ENCODE peak calls at places on chromosome 19, in six cellular contexts. One of them, this sample, is unnamed.

GRCh38 chr19:21022996-21023395 is 2.5 kb downstream of the ZNF430 start:
- DNase-seq in mesenchymal stem cell: peak
- DNase-seq in neuronal stem cell: no peak
- DNase-seq in IMR-90: peak
- DNase-seq in H9: no peak
- DNase-seq in mesendoderm: peak
- DNase-seq in this sample: no peak

GRCh38 chr19:1978346-1978894 is 37.1 kb downstream of the BTBD2 start:
- DNase-seq in mesenchymal stem cell: no peak
- DNase-seq in IMR-90: no peak
- DNase-seq in H9: no peak
- DNase-seq in mesendoderm: no peak
- DNase-seq in neuronal stem cell: no peak
- DNase-seq in this sample: peak

GRCh38 chr19:47663911-47664771 is 49.1 kb upstream of the EHD2 start:
- DNase-seq in IMR-90: peak
- DNase-seq in neuronal stem cell: no peak
- DNase-seq in H9: no peak
- DNase-seq in mesendoderm: peak
- DNase-seq in mesenchymal stem cell: peak
- DNase-seq in this sample: peak

GRCh38 chr19:15404780-15405211 is 14.0 kb downstream of the AKAP8L start:
- DNase-seq in mesendoderm: no peak
- DNase-seq in neuronal stem cell: no peak
- DNase-seq in mesenchymal stem cell: peak
- DNase-seq in IMR-90: no peak
- DNase-seq in H9: no peak
- DNase-seq in this sample: no peak

GRCh38 chr19:39405930-39406655 is 554 bp upstream of the ZFP36 start:
- DNase-seq in mesenchymal stem cell: peak
- DNase-seq in IMR-90: no peak
- DNase-seq in mesendoderm: no peak
- DNase-seq in H9: peak
- DNase-seq in neuronal stem cell: no peak
- DNase-seq in this sample: no peak

GRCh38 chr19:35084078-35084762 is 31.4 kb upstream of the FXYD3 start:
- DNase-seq in mesendoderm: peak
- DNase-seq in mesenchymal stem cell: no peak
- DNase-seq in H9: no peak
- DNase-seq in IMR-90: no peak
- DNase-seq in neuronal stem cell: no peak
- DNase-seq in this sample: no peak

GRCh38 chr19:14544047-14544446 is 14.7 kb downstream of the TECR start:
- DNase-seq in H9: no peak
- DNase-seq in mesendoderm: peak
- DNase-seq in mesenchymal stem cell: no peak
- DNase-seq in IMR-90: no peak
- DNase-seq in neuronal stem cell: no peak
- DNase-seq in this sample: no peak

GRCh38 chr19:23283925-23284324 is 33.7 kb upstream of the ZNF724 start:
- DNase-seq in mesendoderm: peak
- DNase-seq in mesenchymal stem cell: peak
- DNase-seq in neuronal stem cell: no peak
- DNase-seq in IMR-90: peak
- DNase-seq in H9: peak
- DNase-seq in this sample: peak

GRCh38 chr19:16444273-16444597 is 27.5 kb downstream of the EPS15L1 start:
- DNase-seq in mesendoderm: no peak
- DNase-seq in mesenchymal stem cell: no peak
- DNase-seq in IMR-90: no peak
- DNase-seq in H9: no peak
- DNase-seq in neuronal stem cell: no peak
- DNase-seq in this sample: no peak

DNA sequence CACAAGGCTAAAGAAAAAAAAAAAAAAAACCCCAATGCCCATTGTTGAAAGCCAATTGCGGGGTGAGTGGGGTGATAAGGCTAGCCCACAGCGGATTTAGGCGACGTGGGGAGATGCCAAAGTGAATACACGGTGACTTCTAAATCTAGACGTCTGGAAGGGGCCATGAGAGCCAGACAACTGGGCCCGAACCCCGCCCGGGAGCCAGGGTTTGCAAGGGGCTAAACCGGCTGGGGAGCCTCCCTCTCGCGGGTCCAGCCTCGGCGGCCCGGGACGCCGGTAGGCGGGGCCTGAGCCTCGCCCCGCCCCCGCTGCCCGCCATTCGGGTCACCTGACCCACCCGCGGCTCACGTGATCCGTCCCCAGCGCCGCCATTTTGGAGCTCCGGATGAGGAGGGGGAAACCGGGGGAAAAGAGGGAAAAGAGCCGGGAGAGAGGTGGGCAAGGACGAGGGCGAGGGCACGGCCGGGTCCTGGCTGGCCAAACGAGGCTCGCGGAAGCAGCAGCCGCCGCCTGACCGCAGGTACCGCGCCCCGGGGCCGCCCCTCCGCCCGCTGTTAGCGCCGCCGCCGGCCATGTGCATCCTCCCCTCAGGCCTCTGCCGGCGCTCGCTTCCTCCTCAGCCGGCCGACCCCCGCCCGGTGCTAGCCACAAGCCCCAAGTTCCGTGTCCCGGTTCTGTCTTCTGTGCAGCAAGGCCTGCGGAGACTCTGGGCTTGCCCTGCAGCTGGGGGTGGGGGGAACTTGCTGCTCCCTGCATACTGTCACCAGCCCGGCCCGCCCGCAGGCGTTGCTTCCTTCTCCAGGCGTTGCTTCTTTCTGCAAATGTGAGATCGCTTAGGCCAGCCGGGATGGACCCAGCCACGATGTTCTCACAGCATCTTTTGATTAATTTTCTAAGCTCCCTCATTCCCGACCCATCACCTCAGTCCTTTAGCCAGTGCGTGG is at the start of gene ZNF507:
- DNase-seq in mesendoderm: peak
- DNase-seq in IMR-90: peak
- DNase-seq in neuronal stem cell: peak
- DNase-seq in H9: peak
- DNase-seq in mesenchymal stem cell: peak
- DNase-seq in this sample: peak
- H3K23ac ChIP-seq in mesendoderm: no peak
- H3K23ac ChIP-seq in IMR-90: peak
- H3K23ac ChIP-seq in neuronal stem cell: peak
- H3K23ac ChIP-seq in H9: no peak
- H3K23ac ChIP-seq in mesenchymal stem cell: no peak
- H3K23ac ChIP-seq in this sample: no peak

GRCh38 chr19:42111811-42112210 is 20.4 kb downstream of the POU2F2 start:
- DNase-seq in mesenchymal stem cell: peak
- DNase-seq in neuronal stem cell: no peak
- DNase-seq in mesendoderm: no peak
- DNase-seq in H9: no peak
- DNase-seq in IMR-90: peak
- DNase-seq in this sample: no peak
- H3K27ac ChIP-seq in mesenchymal stem cell: peak
- H3K27ac ChIP-seq in neuronal stem cell: no peak
- H3K27ac ChIP-seq in mesendoderm: no peak
- H3K27ac ChIP-seq in H9: no peak
- H3K27ac ChIP-seq in IMR-90: peak
- H3K27ac ChIP-seq in this sample: no peak

DNA sequence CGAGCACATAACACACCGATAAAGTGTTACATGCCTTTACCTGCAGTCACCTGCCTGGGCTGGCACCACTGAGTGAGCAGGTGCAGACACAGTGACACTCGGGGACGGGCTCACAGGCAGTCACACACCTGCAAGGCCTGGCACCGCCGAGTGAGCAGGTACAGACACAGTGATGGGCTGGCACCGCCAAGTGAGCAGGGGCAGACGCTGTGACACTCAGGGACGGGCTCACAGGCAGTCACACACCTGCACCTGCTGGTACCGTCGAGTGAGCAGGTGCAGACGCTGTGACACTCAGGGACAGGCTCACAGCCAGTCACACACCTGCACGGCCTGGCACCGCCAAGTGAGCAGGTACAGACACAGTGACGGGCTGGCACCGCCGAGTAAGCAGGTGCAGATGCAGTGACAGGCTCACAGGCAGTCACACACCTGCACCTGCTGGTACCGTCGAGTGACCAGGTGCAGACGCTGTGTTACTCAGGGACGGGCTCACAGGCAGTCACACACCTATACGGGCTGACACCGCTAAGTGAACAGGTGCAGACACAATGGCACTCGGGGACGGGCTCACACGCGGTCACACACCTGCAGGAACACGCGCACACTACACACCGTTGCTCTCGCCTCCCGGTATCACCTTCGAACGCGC is 470 bp downstream of the ZNF835 start:
- DNase-seq in mesendoderm: no peak
- DNase-seq in H9: no peak
- DNase-seq in IMR-90: no peak
- DNase-seq in neuronal stem cell: peak
- DNase-seq in mesenchymal stem cell: no peak
- DNase-seq in this sample: peak
- H3K23ac ChIP-seq in mesendoderm: no peak
- H3K23ac ChIP-seq in H9: no peak
- H3K23ac ChIP-seq in IMR-90: no peak
- H3K23ac ChIP-seq in neuronal stem cell: peak
- H3K23ac ChIP-seq in mesenchymal stem cell: no peak
- H3K23ac ChIP-seq in this sample: no peak

GRCh38 chr19:18192673-18193387 is at the start of gene MPV17L2:
- DNase-seq in mesenchymal stem cell: peak
- DNase-seq in IMR-90: peak
- DNase-seq in H9: peak
- DNase-seq in neuronal stem cell: peak
- DNase-seq in mesendoderm: peak
- DNase-seq in this sample: peak

GRCh38 chr19:18194208-18194530 is 1.2 kb downstream of the MPV17L2 start:
- DNase-seq in mesendoderm: no peak
- DNase-seq in IMR-90: no peak
- DNase-seq in mesenchymal stem cell: no peak
- DNase-seq in neuronal stem cell: no peak
- DNase-seq in H9: no peak
- DNase-seq in this sample: no peak

GRCh38 chr19:18193388-18194207 is 580 bp downstream of the MPV17L2 start:
- DNase-seq in mesendoderm: peak
- DNase-seq in H9: no peak
- DNase-seq in neuronal stem cell: no peak
- DNase-seq in mesenchymal stem cell: peak
- DNase-seq in IMR-90: no peak
- DNase-seq in this sample: no peak

GRCh38 chr19:18190278-18190677 is 2.7 kb upstream of the MPV17L2 start:
- DNase-seq in mesenchymal stem cell: no peak
- DNase-seq in IMR-90: no peak
- DNase-seq in neuronal stem cell: no peak
- DNase-seq in H9: no peak
- DNase-seq in mesendoderm: no peak
- DNase-seq in this sample: peak

GRCh38 chr19:18191640-18192062 is 1.4 kb upstream of the MPV17L2 start:
- DNase-seq in mesendoderm: no peak
- DNase-seq in neuronal stem cell: no peak
- DNase-seq in mesenchymal stem cell: no peak
- DNase-seq in IMR-90: no peak
- DNase-seq in H9: no peak
- DNase-seq in this sample: peak
- H3K27ac ChIP-seq in mesendoderm: no peak
- H3K27ac ChIP-seq in neuronal stem cell: no peak
- H3K27ac ChIP-seq in mesenchymal stem cell: no peak
- H3K27ac ChIP-seq in IMR-90: peak
- H3K27ac ChIP-seq in H9: no peak
- H3K27ac ChIP-seq in this sample: no peak

GRCh38 chr19:9862897-9863296 is 27.8 kb downstream of the PIN1 start:
- DNase-seq in IMR-90: no peak
- DNase-seq in neuronal stem cell: no peak
- DNase-seq in H9: no peak
- DNase-seq in mesenchymal stem cell: no peak
- DNase-seq in mesendoderm: no peak
- DNase-seq in this sample: no peak
- H3K23ac ChIP-seq in IMR-90: no peak
- H3K23ac ChIP-seq in neuronal stem cell: no peak
- H3K23ac ChIP-seq in H9: no peak
- H3K23ac ChIP-seq in mesenchymal stem cell: no peak
- H3K23ac ChIP-seq in mesendoderm: no peak
- H3K23ac ChIP-seq in this sample: no peak

DNA sequence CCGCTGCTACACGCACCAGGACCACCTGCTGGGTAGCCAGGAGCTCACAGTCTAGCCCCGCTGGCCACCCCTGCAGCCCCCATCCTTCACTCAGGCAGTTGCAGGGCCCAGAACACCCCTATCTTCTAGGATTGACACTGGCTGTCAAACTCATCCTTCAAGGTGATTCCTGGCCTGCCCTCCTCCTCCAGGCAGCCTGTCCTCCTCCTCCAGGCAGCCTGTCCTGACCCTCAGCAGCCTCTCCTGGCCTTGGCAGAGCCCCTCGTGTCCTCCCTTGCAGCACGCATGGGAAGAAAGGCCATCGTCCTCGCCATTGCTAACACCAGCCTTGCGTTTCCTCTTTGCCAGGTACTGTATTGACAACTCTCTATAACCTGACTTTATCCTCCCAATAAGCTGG is 3.8 kb upstream of the EPS8L1 start:
- DNase-seq in neuronal stem cell: no peak
- DNase-seq in mesenchymal stem cell: no peak
- DNase-seq in mesendoderm: no peak
- DNase-seq in IMR-90: no peak
- DNase-seq in H9: no peak
- DNase-seq in this sample: no peak
- H3K27ac ChIP-seq in neuronal stem cell: no peak
- H3K27ac ChIP-seq in mesenchymal stem cell: no peak
- H3K27ac ChIP-seq in mesendoderm: no peak
- H3K27ac ChIP-seq in IMR-90: no peak
- H3K27ac ChIP-seq in H9: no peak
- H3K27ac ChIP-seq in this sample: no peak

GRCh38 chr19:53132231-53132991 is at the start of gene ZNF415:
- DNase-seq in H9: peak
- DNase-seq in IMR-90: peak
- DNase-seq in mesenchymal stem cell: peak
- DNase-seq in neuronal stem cell: peak
- DNase-seq in mesendoderm: peak
- DNase-seq in this sample: peak
- H3K23ac ChIP-seq in H9: no peak
- H3K23ac ChIP-seq in IMR-90: peak
- H3K23ac ChIP-seq in mesenchymal stem cell: no peak
- H3K23ac ChIP-seq in neuronal stem cell: no peak
- H3K23ac ChIP-seq in mesendoderm: no peak
- H3K23ac ChIP-seq in this sample: no peak

This sample was measured in trophoblast cell.